ENCODE peak calls at places on chromosomes 13 and 19, in five cellular contexts. B, Y, D, E and I are unnamed samples. For H3K9me3, the result is how much of the 10 kb centered on the place peaks cover.

GRCh38 chr13:109144693-109145437 is 515.5 kb downstream of the MYO16 start:
- DNase-seq in E (no peak), B (no peak), D (no peak), Y (no peak), I (no peak)

GRCh38 chr19:29528350-29528945 is 2.7 kb downstream of the VSTM2B start:
- DNase-seq in D (peak), E (peak), B (peak), Y (peak), I (no peak)

GRCh38 chr19:10758978-10759377 is 41.1 kb downstream of the DNM2 start:
- DNase-seq in E (no peak), D (no peak), Y (no peak), B (no peak), I (no peak)

GRCh38 chr13:44394649-44395048 is 21.0 kb downstream of the SERP2 start:
- DNase-seq in Y (no peak), B (no peak), D (no peak), E (no peak), I (no peak)

GRCh38 chr19:3047307-3048189 is 14.7 kb downstream of the TLE5 start:
- DNase-seq in D (peak), Y (peak), B (peak), E (peak), I (peak)

GRCh38 chr13:79307866-79308298 is 98.2 kb downstream of the RBM26 start:
- DNase-seq in Y (no peak), E (peak), B (no peak), D (peak), I (peak)

GRCh38 chr13:44906758-44907157 is 82.5 kb downstream of the NUFIP1 start:
- DNase-seq in E (peak), D (peak), Y (peak), B (no peak), I (no peak)

GRCh38 chr13:110138009-110138699 is 168.8 kb downstream of the COL4A1 start:
- DNase-seq in E (peak), D (peak), Y (peak), B (peak), I (peak)

GRCh38 chr13:22770891-22771290 is 409.9 kb upstream of the SGCG start:
- DNase-seq in E (no peak), Y (no peak), B (no peak), D (no peak), I (no peak)

GRCh38 chr13:74047925-74048324 is 86.3 kb downstream of the KLF12 start:
- DNase-seq in D (no peak), E (peak), B (no peak), Y (no peak), I (no peak)

GRCh38 chr13:30900952-30901749 is 4.9 kb upstream of the MEDAG start:
- DNase-seq in Y (no peak), B (no peak), E (no peak), D (no peak), I (no peak)

GRCh38 chr19:34731019-34731829 is 2.8 kb upstream of the ZNF181 start:
- DNase-seq in Y (peak), E (no peak), B (peak), D (no peak), I (no peak)

GRCh38 chr19:34722353-34722752 is 11.7 kb upstream of the ZNF181 start:
- DNase-seq in E (no peak), D (no peak), B (no peak), Y (no peak), I (no peak)

DNA sequence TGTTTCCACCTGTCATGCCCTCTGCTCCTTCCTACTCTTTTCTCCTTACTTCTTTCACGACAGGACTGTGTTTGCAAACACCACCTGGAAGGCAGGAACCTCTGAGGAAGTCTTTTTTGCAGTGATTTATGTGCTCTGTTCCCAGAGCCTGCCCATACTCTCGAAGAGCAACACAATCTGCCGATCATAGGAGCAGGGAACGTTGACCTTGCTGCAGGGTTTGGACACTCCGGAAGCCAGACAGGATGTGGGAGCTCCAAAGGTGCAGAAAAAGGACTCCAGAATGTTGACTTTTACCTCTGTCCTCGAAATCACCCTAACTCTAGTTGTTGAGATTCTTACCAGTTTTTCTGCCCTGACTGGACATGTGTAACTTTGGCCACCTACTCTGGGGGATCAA is 8.6 kb upstream of the ZNF181 start:
- DNase-seq in Y (no peak), D (no peak), B (no peak), E (no peak), I (no peak)
- H3K9me3 ChIP-seq in Y (under half), D (under half), B (under half), E (under half), I (under half)

GRCh38 chr19:27767234-27767633 is 1445.7 kb downstream of the UQCRFS1 start:
- DNase-seq in B (no peak), E (no peak), Y (no peak), D (no peak), I (no peak)

GRCh38 chr19:27765397-27765796 is 1447.6 kb downstream of the UQCRFS1 start:
- DNase-seq in Y (no peak), D (no peak), E (no peak), B (no peak), I (no peak)

GRCh38 chr19:27762933-27763332 is 1450.0 kb downstream of the UQCRFS1 start:
- DNase-seq in D (no peak), Y (no peak), E (no peak), B (no peak), I (no peak)

GRCh38 chr19:27765912-27766725 is 1446.8 kb downstream of the UQCRFS1 start:
- DNase-seq in Y (no peak), B (no peak), D (no peak), E (no peak), I (no peak)

GRCh38 chr19:27764186-27764804 is 1448.7 kb downstream of the UQCRFS1 start:
- DNase-seq in E (no peak), Y (no peak), D (no peak), B (no peak), I (no peak)
- H3K9me3 ChIP-seq in E (under half), Y (under half), D (under half), B (under half), I (under half)

DNA sequence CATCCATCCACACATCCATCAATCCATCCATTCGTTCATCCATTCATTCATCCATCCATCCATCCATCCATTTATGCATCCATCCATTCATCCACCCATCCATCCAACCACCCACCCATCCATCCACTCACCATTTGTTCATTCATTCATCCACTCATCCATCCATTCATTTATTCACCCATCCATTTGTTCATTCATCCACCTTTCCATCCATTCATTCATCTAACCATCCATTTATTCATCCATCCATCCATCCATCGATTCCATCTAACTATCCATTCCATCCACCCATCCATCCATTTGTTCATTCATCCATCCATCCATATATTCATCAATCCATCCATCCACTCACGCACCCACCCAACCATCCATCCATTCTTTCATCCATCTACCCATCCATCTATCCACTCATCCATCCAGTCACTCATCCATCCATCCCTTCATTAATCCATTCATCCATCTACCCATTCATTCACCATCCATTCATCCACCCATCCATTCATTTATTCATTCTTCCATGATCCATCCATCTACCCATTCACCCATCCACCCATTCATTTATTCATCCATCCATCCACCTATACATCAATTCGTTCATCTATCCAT is 225.0 kb downstream of the TUBA3C start:
- DNase-seq in D (no peak), B (no peak), Y (no peak), E (no peak), I (no peak)
- H3K9me3 ChIP-seq in D (half or more), B (under half), Y (under half), E (under half), I (under half)

GRCh38 chr13:100625447-100625846 is 36.9 kb upstream of the GGACT start:
- DNase-seq in B (no peak), Y (no peak), E (peak), D (no peak), I (no peak)

GRCh38 chr13:100619940-100620339 is 31.4 kb upstream of the GGACT start:
- DNase-seq in Y (no peak), D (no peak), E (no peak), B (no peak), I (no peak)

DNA sequence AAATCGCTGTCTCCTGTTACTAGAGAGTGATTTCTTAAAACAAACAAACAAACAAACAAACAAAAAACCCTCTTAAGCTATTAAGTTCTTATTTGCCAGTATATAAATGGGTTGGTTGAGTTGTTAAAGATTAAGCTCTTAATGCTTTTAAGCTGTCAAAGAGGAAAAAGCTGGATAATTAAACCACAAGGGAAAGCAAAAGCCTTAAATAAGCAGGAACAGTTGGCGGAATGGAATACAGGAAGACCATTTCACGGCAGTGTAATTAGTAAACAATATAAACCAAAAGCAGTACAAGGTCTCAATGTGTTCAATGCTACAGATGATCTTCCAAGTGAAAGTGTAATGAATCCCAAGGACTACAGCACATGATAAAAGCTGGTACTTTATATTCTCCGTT is 32.2 kb upstream of the GGACT start:
- DNase-seq in Y (no peak), D (no peak), B (no peak), E (no peak), I (no peak)
- H3K9me3 ChIP-seq in Y (under half), D (under half), B (under half), E (under half), I (under half)